ENCODE peak calls at places on chromosome 16, in six cellular contexts. L is stimulated activated CD8-positive, alpha-beta memory T cell treated with anti-CD3 and anti-CD28 coated beads, Interleukin-4, amount 100 ng/mL, for 1 hour; P is lung; K is AG04450; T is T follicular helper cell; C is hippocampal formation. X is an unnamed sample.

GRCh38 chr16:80683646-80684045 is 120.8 kb downstream of the CDYL2 start:
- DNase-seq in K (no peak), L (no peak), P (no peak), C (no peak), T (no peak), X (no peak)

GRCh38 chr16:66681676-66682075 is 14.9 kb downstream of the CMTM4 start:
- DNase-seq in T (no peak), C (no peak), K (no peak), L (no peak), P (no peak), X (no peak)

GRCh38 chr16:76176153-76176552 is 101.0 kb upstream of the CNTNAP4 start:
- DNase-seq in P (no peak), T (no peak), K (no peak), L (no peak), C (no peak), X (no peak)

GRCh38 chr16:53220585-53220984 is 165.8 kb downstream of the CHD9 start:
- DNase-seq in K (no peak), P (no peak), T (no peak), L (no peak), C (no peak), X (peak)

GRCh38 chr16:72978212-72978611 is 69.7 kb downstream of the ZFHX3 start:
- DNase-seq in L (no peak), K (no peak), C (no peak), P (no peak), T (no peak), X (peak)

GRCh38 chr16:31105677-31106213 is 2.4 kb upstream of the BCKDK start:
- DNase-seq in P (peak), C (no peak), K (no peak), L (peak), T (peak), X (peak)

GRCh38 chr16:67767953-67768352 is 38.4 kb downstream of the RANBP10 start:
- DNase-seq in L (no peak), P (no peak), C (no peak), K (peak), T (no peak), X (peak)

GRCh38 chr16:3487521-3488410 is 7.5 kb downstream of the C16orf90 start:
- DNase-seq in K (no peak), T (no peak), P (no peak), L (no peak), C (no peak), X (no peak)

GRCh38 chr16:2156025-2156848 is 655 bp downstream of the TRAF7 start:
- DNase-seq in P (no peak), K (no peak), L (no peak), T (no peak), C (no peak), X (peak)

X was measured in AG10803.